ENCODE peak calls at places on chromosome 12, in four cellular contexts. One of them, this sample, is unnamed.

GRCh38 chr12:15214851-15215601 is 6.2 kb downstream of the RERG start:
- DNase-seq in Panc1: no peak
- DNase-seq in heart right ventricle: no peak
- DNase-seq in astrocyte: no peak
- DNase-seq in this sample: peak; percentile 12

GRCh38 chr12:1391722-1392121 is 202.7 kb downstream of the FBXL14 start:
- DNase-seq in Panc1: no peak
- DNase-seq in heart right ventricle: no peak
- DNase-seq in astrocyte: no peak
- DNase-seq in this sample: no peak

GRCh38 chr12:5548152-5548933 is 116.4 kb downstream of the NTF3 start:
- DNase-seq in Panc1: no peak
- DNase-seq in heart right ventricle: no peak
- DNase-seq in astrocyte: no peak
- DNase-seq in this sample: no peak

GRCh38 chr12:100267603-100268281 is 765 bp downstream of the SCYL2 start:
- DNase-seq in Panc1: no peak
- DNase-seq in heart right ventricle: no peak
- DNase-seq in astrocyte: peak; percentile 51
- DNase-seq in this sample: no peak

GRCh38 chr12:29762637-29763300 is 21.0 kb downstream of the TMTC1 start:
- DNase-seq in Panc1: no peak
- DNase-seq in heart right ventricle: peak; percentile 38
- DNase-seq in astrocyte: no peak
- DNase-seq in this sample: no peak

GRCh38 chr12:101490286-101490920 is 15.3 kb downstream of the SPIC start:
- DNase-seq in Panc1: no peak
- DNase-seq in heart right ventricle: no peak
- DNase-seq in astrocyte: no peak
- DNase-seq in this sample: no peak

GRCh38 chr12:85385406-85385805 is 105.4 kb downstream of the ALX1 start:
- DNase-seq in Panc1: no peak
- DNase-seq in heart right ventricle: no peak
- DNase-seq in astrocyte: no peak
- DNase-seq in this sample: no peak

GRCh38 chr12:66627270-66627987 is 51.4 kb downstream of the GRIP1 start:
- DNase-seq in Panc1: no peak
- DNase-seq in heart right ventricle: peak; percentile 16
- DNase-seq in astrocyte: no peak
- DNase-seq in this sample: no peak

GRCh38 chr12:42143401-42144173 is 1.1 kb downstream of the GXYLT1 start:
- DNase-seq in Panc1: no peak
- DNase-seq in heart right ventricle: no peak
- DNase-seq in astrocyte: peak; percentile 25
- DNase-seq in this sample: no peak

GRCh38 chr12:69170293-69170692 is 69.1 kb upstream of the CPSF6 start:
- DNase-seq in Panc1: no peak
- DNase-seq in heart right ventricle: no peak
- DNase-seq in astrocyte: no peak
- DNase-seq in this sample: no peak

GRCh38 chr12:21677622-21678277 is 20.1 kb upstream of the LDHB start:
- DNase-seq in Panc1: no peak
- DNase-seq in heart right ventricle: no peak
- DNase-seq in astrocyte: no peak
- DNase-seq in this sample: no peak

GRCh38 chr12:30898846-30899245 is 27.7 kb upstream of the TSPAN11 start:
- DNase-seq in Panc1: no peak
- DNase-seq in heart right ventricle: no peak
- DNase-seq in astrocyte: no peak
- DNase-seq in this sample: no peak

GRCh38 chr12:116800918-116801317 is 62.8 kb downstream of the RNFT2 start:
- DNase-seq in Panc1: no peak
- DNase-seq in heart right ventricle: no peak
- DNase-seq in astrocyte: no peak
- DNase-seq in this sample: no peak

GRCh38 chr12:47316609-47317049 is 236.9 kb upstream of the AMIGO2 start:
- DNase-seq in Panc1: no peak
- DNase-seq in heart right ventricle: no peak
- DNase-seq in astrocyte: no peak
- DNase-seq in this sample: no peak

GRCh38 chr12:132429932-132430643 is 59.9 kb upstream of the FBRSL1 start:
- DNase-seq in Panc1: no peak
- DNase-seq in heart right ventricle: no peak
- DNase-seq in astrocyte: no peak
- DNase-seq in this sample: no peak

GRCh38 chr12:108729612-108730336 is 1.5 kb downstream of the CORO1C start:
- DNase-seq in Panc1: no peak
- DNase-seq in heart right ventricle: no peak
- DNase-seq in astrocyte: peak; percentile 79
- DNase-seq in this sample: no peak

GRCh38 chr12:95146767-95147166 is 70.5 kb downstream of the FGD6 start:
- DNase-seq in Panc1: no peak
- DNase-seq in heart right ventricle: no peak
- DNase-seq in astrocyte: no peak
- DNase-seq in this sample: no peak

GRCh38 chr12:71063087-71063486 is 94.7 kb downstream of the TSPAN8 start:
- DNase-seq in Panc1: no peak
- DNase-seq in heart right ventricle: no peak
- DNase-seq in astrocyte: no peak
- DNase-seq in this sample: no peak

GRCh38 chr12:78403681-78404080 is 460.9 kb upstream of the SYT1 start:
- DNase-seq in Panc1: no peak
- DNase-seq in heart right ventricle: no peak
- DNase-seq in astrocyte: peak; percentile 87
- DNase-seq in this sample: no peak

GRCh38 chr12:106248849-106249371 is 1.1 kb upstream of the CKAP4 start:
- DNase-seq in Panc1: no peak
- DNase-seq in heart right ventricle: no peak
- DNase-seq in astrocyte: peak; percentile 47
- DNase-seq in this sample: no peak

GRCh38 chr12:69254046-69254445 is 14.7 kb downstream of the CPSF6 start:
- DNase-seq in Panc1: peak; percentile 17
- DNase-seq in heart right ventricle: no peak
- DNase-seq in astrocyte: peak; percentile 11
- DNase-seq in this sample: no peak

GRCh38 chr12:71046215-71046614 is 111.6 kb downstream of the TSPAN8 start:
- DNase-seq in Panc1: no peak
- DNase-seq in heart right ventricle: no peak
- DNase-seq in astrocyte: peak; percentile 46
- DNase-seq in this sample: no peak

DNA sequence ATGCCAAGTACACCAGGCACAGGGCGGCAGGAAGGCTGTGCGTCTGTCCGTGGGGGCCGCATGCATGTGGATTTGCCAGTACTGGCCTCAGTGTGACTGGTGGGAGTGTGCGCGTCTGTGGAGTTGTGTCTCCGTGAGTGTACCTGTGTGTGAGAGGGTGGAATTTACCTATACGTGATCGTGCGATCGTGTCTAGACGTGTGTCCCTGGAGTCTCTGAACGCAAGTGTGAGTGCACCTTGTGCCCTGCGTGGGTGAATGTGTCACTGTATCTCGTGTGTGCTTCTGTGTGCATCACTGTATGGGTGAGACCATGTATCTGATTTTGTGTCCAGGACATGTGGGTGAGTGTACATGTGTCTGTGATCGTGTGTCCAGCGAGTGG is 4.9 kb downstream of the LHX5 start:
- DNase-seq in Panc1: no peak
- DNase-seq in heart right ventricle: no peak
- DNase-seq in astrocyte: no peak
- DNase-seq in this sample: no peak
- H3K4me1 ChIP-seq in Panc1: peaks cover 18% of the 10 kb centered on the region
- H3K4me1 ChIP-seq in heart right ventricle: peaks cover 46% of the 10 kb centered on the region
- H3K4me1 ChIP-seq in astrocyte: peaks cover 3% of the 10 kb centered on the region
- H3K4me1 ChIP-seq in this sample: no peaks in the 10 kb centered on the region

DNA sequence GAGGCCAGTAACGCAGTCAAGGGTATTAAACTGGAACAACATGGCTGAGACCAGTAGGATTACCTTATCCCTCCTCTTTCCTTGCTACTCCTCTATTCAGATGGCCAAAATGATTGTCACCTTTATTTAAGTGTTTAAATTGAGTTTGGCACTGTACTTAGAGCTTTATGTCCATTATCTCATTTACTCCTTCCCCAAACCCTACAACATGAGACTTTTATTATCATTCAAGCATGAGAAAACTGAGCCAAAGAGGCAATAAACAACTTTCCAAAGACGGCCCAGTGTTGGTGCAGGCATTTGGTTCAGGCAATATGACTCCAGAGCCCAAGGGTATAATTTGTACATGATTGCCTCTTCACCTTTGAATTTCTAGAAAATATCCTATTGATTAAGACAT is 370.9 kb upstream of the KITLG start:
- DNase-seq in Panc1: no peak
- DNase-seq in heart right ventricle: no peak
- DNase-seq in astrocyte: no peak
- DNase-seq in this sample: no peak
- H3K27me3 ChIP-seq in Panc1: no peaks in the 10 kb centered on the region
- H3K27me3 ChIP-seq in heart right ventricle: no peaks in the 10 kb centered on the region
- H3K27me3 ChIP-seq in astrocyte: no peaks in the 10 kb centered on the region
- H3K27me3 ChIP-seq in this sample: no peaks in the 10 kb centered on the region

GRCh38 chr12:98894412-98895085 is 249.5 kb downstream of the APAF1 start:
- DNase-seq in Panc1: no peak
- DNase-seq in heart right ventricle: no peak
- DNase-seq in astrocyte: no peak
- DNase-seq in this sample: no peak
- H3K4me3 ChIP-seq in Panc1: no peak overlapping the region
- H3K4me3 ChIP-seq in heart right ventricle: peak overlapping the region; percentile 44
- H3K4me3 ChIP-seq in astrocyte: peak overlapping the region; percentile 50
- H3K4me3 ChIP-seq in this sample: peak overlapping the region; percentile 20

DNA sequence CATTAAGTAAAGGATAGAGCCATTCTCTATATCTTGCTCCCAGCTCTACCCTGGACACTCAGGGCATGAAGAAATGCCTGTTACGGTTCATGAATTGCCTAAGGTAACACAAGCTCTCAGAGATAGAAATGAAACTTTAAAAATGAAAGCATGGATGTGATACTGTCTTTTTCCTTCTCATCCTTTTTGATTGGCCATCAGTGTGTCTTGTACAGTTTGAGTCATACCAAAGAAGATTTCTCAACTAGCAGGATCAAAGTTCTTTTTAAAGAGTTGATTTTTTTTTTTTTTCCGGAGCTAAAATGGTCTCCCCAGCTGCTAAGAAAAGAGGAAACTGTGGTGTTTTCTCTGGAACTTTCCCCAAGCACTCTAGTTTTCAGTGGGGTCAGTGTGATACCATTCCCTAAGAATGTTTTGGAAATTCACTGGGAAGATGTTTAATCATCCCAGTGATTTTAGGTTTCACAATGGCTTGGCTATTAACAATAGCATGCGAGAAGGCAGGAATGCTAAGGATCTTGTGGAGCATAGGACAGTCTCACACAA is 105.0 kb downstream of the ETNK1 start:
- DNase-seq in Panc1: no peak
- DNase-seq in heart right ventricle: no peak
- DNase-seq in astrocyte: peak; percentile 92
- DNase-seq in this sample: no peak
- H3K4me1 ChIP-seq in Panc1: no peaks in the 10 kb centered on the region
- H3K4me1 ChIP-seq in heart right ventricle: peaks cover 5% of the 10 kb centered on the region
- H3K4me1 ChIP-seq in astrocyte: peaks cover 26% of the 10 kb centered on the region
- H3K4me1 ChIP-seq in this sample: peaks cover 11% of the 10 kb centered on the region

DNA sequence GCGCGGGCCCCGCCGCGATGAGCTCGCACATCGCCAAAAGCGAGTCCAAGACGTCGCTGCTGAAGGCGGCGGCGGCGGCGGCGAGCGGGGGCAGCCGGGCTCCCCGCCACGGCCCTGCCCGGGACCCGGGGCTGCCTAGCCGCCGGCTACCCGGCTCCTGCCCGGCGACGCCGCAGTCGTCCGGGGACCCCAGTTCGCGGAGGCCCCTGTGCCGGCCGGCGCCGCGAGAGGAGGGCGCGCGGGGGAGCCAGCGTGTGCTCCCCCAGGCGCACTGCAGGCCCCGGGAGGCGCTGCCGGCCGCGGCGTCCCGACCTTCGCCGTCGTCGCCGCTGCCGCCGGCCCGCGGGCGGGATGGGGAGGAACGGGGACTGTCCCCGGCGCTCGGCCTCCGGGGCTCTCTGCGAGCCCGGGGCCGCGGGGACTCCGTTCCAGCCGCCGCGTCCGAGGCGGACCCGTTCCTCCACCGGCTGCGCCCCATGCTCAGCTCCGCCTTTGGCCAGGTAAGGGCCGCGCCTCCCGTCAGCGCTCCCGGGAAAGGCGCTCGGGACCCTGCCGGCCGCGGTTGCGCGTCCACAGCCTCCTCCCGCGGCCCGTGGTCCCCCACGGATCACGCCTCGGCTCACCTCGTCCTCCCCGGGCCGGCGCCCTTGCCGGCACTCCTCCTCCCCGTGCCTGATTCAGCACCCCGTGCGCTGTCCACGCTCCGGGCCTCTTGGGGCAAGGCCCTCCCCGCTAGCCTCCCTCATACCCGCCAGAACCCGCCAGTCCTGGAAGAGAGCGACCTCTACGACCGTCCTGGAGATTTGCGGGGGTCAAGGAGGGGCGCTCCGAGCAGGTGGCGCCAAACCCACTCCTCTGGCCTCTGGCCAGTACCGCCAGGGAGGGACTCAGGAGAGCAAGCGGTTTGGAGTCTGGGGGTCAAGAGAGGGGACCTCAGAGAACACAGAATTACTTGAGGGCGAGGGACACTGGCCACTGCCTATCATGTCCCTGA is 711 bp downstream of the CABP1 start:
- DNase-seq in Panc1: no peak
- DNase-seq in heart right ventricle: peak; percentile 55
- DNase-seq in astrocyte: peak; percentile 45
- DNase-seq in this sample: peak; percentile 66
- H3K27me3 ChIP-seq in Panc1: peaks cover 9% of the 10 kb centered on the region
- H3K27me3 ChIP-seq in heart right ventricle: peaks cover 10% of the 10 kb centered on the region
- H3K27me3 ChIP-seq in astrocyte: peaks cover 48% of the 10 kb centered on the region
- H3K27me3 ChIP-seq in this sample: peaks cover 45% of the 10 kb centered on the region

GRCh38 chr12:49189731-49190314 is 943 bp upstream of the TUBA1A start:
- DNase-seq in Panc1: no peak
- DNase-seq in heart right ventricle: no peak
- DNase-seq in astrocyte: no peak
- DNase-seq in this sample: no peak

GRCh38 chr12:49188205-49188915 is 520 bp downstream of the TUBA1A start:
- DNase-seq in Panc1: peak; percentile 54
- DNase-seq in heart right ventricle: peak; percentile 86
- DNase-seq in astrocyte: peak; percentile 42
- DNase-seq in this sample: peak; percentile 93

GRCh38 chr12:49188916-49189367 is at the start of gene TUBA1A:
- DNase-seq in Panc1: peak; percentile 95
- DNase-seq in heart right ventricle: peak; percentile 86
- DNase-seq in astrocyte: peak; percentile 99
- DNase-seq in this sample: peak; percentile 94

GRCh38 chr12:49190317-49190716 is 1.4 kb upstream of the TUBA1A start:
- DNase-seq in Panc1: no peak
- DNase-seq in heart right ventricle: no peak
- DNase-seq in astrocyte: no peak
- DNase-seq in this sample: no peak

DNA sequence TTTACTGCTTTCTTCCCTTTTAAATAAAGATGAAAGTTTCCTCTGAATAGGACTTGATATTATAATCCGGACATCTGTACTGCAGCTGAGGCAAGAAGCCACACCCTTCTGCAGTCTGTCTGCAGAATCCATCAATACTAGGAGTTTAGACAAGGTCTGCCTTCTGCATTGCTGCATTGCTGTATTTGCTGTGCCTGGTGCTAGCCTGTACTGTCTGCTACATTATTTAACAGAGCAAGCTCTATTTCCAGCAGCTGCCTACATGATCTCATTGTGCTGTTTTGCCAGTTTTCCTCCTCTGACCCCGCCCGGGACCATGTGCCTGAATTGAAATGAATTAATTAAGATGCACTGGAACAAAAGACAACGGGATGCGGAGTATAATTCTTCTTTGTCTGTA is 1.7 kb downstream of the TUBA1A start:
- DNase-seq in Panc1: no peak
- DNase-seq in heart right ventricle: peak; percentile 21
- DNase-seq in astrocyte: peak; percentile 53
- DNase-seq in this sample: no peak
- H3K4me3 ChIP-seq in Panc1: peak overlapping the region; percentile 90
- H3K4me3 ChIP-seq in heart right ventricle: peak overlapping the region; percentile 87
- H3K4me3 ChIP-seq in astrocyte: peak overlapping the region; percentile 96
- H3K4me3 ChIP-seq in this sample: no peak overlapping the region

GRCh38 chr12:169528-170360 is 44.2 kb downstream of the SLC6A12 start:
- DNase-seq in Panc1: no peak
- DNase-seq in heart right ventricle: no peak
- DNase-seq in astrocyte: no peak
- DNase-seq in this sample: peak; percentile 39
- H3K4me1 ChIP-seq in Panc1: peaks cover 3% of the 10 kb centered on the region
- H3K4me1 ChIP-seq in heart right ventricle: peaks cover 13% of the 10 kb centered on the region
- H3K4me1 ChIP-seq in astrocyte: peaks cover 21% of the 10 kb centered on the region
- H3K4me1 ChIP-seq in this sample: peaks cover 36% of the 10 kb centered on the region

This sample was measured in heart left ventricle.